ENCODE peak calls at places on chromosomes 7 and 10, in six cellular contexts. One of them, this sample, is unnamed.

GRCh38 chr7:12942599-12942998 is 255.2 kb downstream of the ARL4A start:
- DNase-seq in NCI-H1105 treated with DMSO at 0.1 percent for 48 hours: peak
- DNase-seq in mucosa of gallbladder: peak
- DNase-seq in renal cortical epithelial cell: peak
- DNase-seq in AG09319: no peak
- DNase-seq in H9: no peak
- DNase-seq in this sample: peak

GRCh38 chr10:116683061-116683601 is 59.2 kb downstream of the HSPA12A start:
- DNase-seq in mucosa of gallbladder: no peak
- DNase-seq in H9: no peak
- DNase-seq in AG09319: no peak
- DNase-seq in NCI-H1105 treated with DMSO at 0.1 percent for 48 hours: no peak
- DNase-seq in renal cortical epithelial cell: peak
- DNase-seq in this sample: no peak

GRCh38 chr10:121696854-121697253 is 98.6 kb upstream of the FGFR2 start:
- DNase-seq in AG09319: no peak
- DNase-seq in NCI-H1105 treated with DMSO at 0.1 percent for 48 hours: no peak
- DNase-seq in H9: peak
- DNase-seq in mucosa of gallbladder: peak
- DNase-seq in renal cortical epithelial cell: no peak
- DNase-seq in this sample: no peak

GRCh38 chr7:70384891-70385290 is 747.1 kb upstream of the GALNT17 start:
- DNase-seq in NCI-H1105 treated with DMSO at 0.1 percent for 48 hours: no peak
- DNase-seq in AG09319: peak
- DNase-seq in mucosa of gallbladder: no peak
- DNase-seq in H9: no peak
- DNase-seq in renal cortical epithelial cell: peak
- DNase-seq in this sample: no peak

GRCh38 chr7:120021085-120021484 is 251.9 kb upstream of the KCND2 start:
- DNase-seq in AG09319: no peak
- DNase-seq in mucosa of gallbladder: no peak
- DNase-seq in NCI-H1105 treated with DMSO at 0.1 percent for 48 hours: no peak
- DNase-seq in H9: no peak
- DNase-seq in renal cortical epithelial cell: no peak
- DNase-seq in this sample: no peak

GRCh38 chr7:44617225-44617885 is 10.9 kb downstream of the OGDH start:
- DNase-seq in AG09319: no peak
- DNase-seq in mucosa of gallbladder: no peak
- DNase-seq in NCI-H1105 treated with DMSO at 0.1 percent for 48 hours: no peak
- DNase-seq in renal cortical epithelial cell: peak
- DNase-seq in H9: no peak
- DNase-seq in this sample: no peak

GRCh38 chr10:89479255-89479654 is 56.1 kb downstream of the SLC16A12 start:
- DNase-seq in AG09319: no peak
- DNase-seq in NCI-H1105 treated with DMSO at 0.1 percent for 48 hours: no peak
- DNase-seq in H9: no peak
- DNase-seq in renal cortical epithelial cell: no peak
- DNase-seq in mucosa of gallbladder: no peak
- DNase-seq in this sample: no peak

GRCh38 chr10:42935466-42935865 is 141.4 kb upstream of the RET start:
- DNase-seq in H9: no peak
- DNase-seq in AG09319: no peak
- DNase-seq in NCI-H1105 treated with DMSO at 0.1 percent for 48 hours: no peak
- DNase-seq in renal cortical epithelial cell: no peak
- DNase-seq in mucosa of gallbladder: no peak
- DNase-seq in this sample: no peak

GRCh38 chr10:26621889-26622681 is 75.4 kb upstream of the PDSS1 start:
- DNase-seq in AG09319: no peak
- DNase-seq in renal cortical epithelial cell: peak
- DNase-seq in NCI-H1105 treated with DMSO at 0.1 percent for 48 hours: no peak
- DNase-seq in mucosa of gallbladder: peak
- DNase-seq in H9: peak
- DNase-seq in this sample: no peak

GRCh38 chr7:105198223-105198622 is 184.2 kb downstream of the KMT2E start:
- DNase-seq in renal cortical epithelial cell: peak
- DNase-seq in H9: no peak
- DNase-seq in AG09319: peak
- DNase-seq in mucosa of gallbladder: no peak
- DNase-seq in NCI-H1105 treated with DMSO at 0.1 percent for 48 hours: no peak
- DNase-seq in this sample: peak

GRCh38 chr7:70554646-70555045 is 577.3 kb upstream of the GALNT17 start:
- DNase-seq in AG09319: no peak
- DNase-seq in mucosa of gallbladder: no peak
- DNase-seq in H9: no peak
- DNase-seq in NCI-H1105 treated with DMSO at 0.1 percent for 48 hours: no peak
- DNase-seq in renal cortical epithelial cell: no peak
- DNase-seq in this sample: no peak

GRCh38 chr10:121553861-121554264 is 44.4 kb downstream of the FGFR2 start:
- DNase-seq in mucosa of gallbladder: peak
- DNase-seq in renal cortical epithelial cell: peak
- DNase-seq in H9: no peak
- DNase-seq in NCI-H1105 treated with DMSO at 0.1 percent for 48 hours: peak
- DNase-seq in AG09319: no peak
- DNase-seq in this sample: no peak

This sample was measured in brain pericyte.